ENCODE peak calls at places on chromosomes 3 and 15, in five cellular contexts. E, Y, W, D and H are unnamed samples.

GRCh38 chr3:59374091-59374490 is 324.3 kb upstream of the CFAP20DC start:
- DNase-seq in D (no peak), E (no peak), Y (no peak), W (no peak), H (no peak)

GRCh38 chr3:149936812-149937230 is 33.9 kb downstream of the PFN2 start:
- DNase-seq in E (peak; percentile 37), W (peak; percentile 47), D (peak; percentile 51), Y (peak; percentile 50), H (peak; percentile 31)

GRCh38 chr3:61663728-61664492 is 102.5 kb downstream of the PTPRG start:
- DNase-seq in E (no peak), D (no peak), W (no peak), Y (no peak), H (peak; percentile 76)

GRCh38 chr3:13852638-13853009 is 27.2 kb downstream of the WNT7A start:
- DNase-seq in D (no peak), E (no peak), W (no peak), Y (no peak), H (no peak)

GRCh38 chr15:67048281-67049279 is 16.8 kb upstream of the SMAD3 start:
- DNase-seq in W (peak; percentile 97), Y (no peak), E (no peak), D (no peak), H (no peak)

GRCh38 chr3:105611304-105612192 is 244.8 kb downstream of the ALCAM start:
- DNase-seq in D (no peak), E (no peak), Y (no peak), W (no peak), H (peak; percentile 33)

GRCh38 chr3:133843634-133844033 is 38.0 kb downstream of the SRPRB start:
- DNase-seq in Y (no peak), D (peak; percentile 46), E (no peak), W (no peak), H (no peak)

GRCh38 chr3:151537751-151538150 is 76.9 kb upstream of the IGSF10 start:
- DNase-seq in D (no peak), E (no peak), Y (no peak), W (no peak), H (no peak)

GRCh38 chr3:173109143-173109542 is 31.9 kb downstream of the SPATA16 start:
- DNase-seq in D (no peak), W (no peak), Y (no peak), E (no peak), H (no peak)

GRCh38 chr3:45204136-45204535 is 22.0 kb downstream of the TMEM158 start:
- DNase-seq in D (no peak), Y (no peak), W (no peak), E (no peak), H (no peak)

GRCh38 chr3:66372681-66373350 is 128.0 kb downstream of the LRIG1 start:
- DNase-seq in D (no peak), Y (peak; percentile 51), E (no peak), W (peak; percentile 10), H (no peak)

GRCh38 chr3:8987673-8988655 is 24.7 kb upstream of the RAD18 start:
- DNase-seq in W (peak; percentile 36), D (peak; percentile 82), Y (peak; percentile 50), E (no peak), H (peak; percentile 32)

DNA sequence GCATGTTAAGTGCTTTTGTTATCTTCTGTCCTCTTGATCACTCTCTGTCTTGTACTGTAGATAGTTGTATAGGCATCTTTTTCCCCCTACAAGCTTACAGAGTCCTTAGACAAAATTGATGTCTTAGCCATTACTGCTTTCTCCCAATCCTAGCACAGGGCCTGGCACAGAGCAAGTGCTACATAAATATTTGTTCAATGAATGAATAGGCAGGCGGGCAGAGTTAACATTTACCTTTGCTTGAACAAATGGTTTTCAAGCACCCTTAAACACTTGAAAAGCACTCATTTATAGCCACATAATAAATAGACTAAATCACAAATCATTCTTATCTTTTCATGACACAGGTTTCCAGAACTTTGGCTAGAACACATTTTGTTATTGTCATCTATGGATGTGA is 61.7 kb downstream of the ISL2 start:
- DNase-seq in D (no peak), Y (no peak), E (no peak), W (no peak), H (no peak)
- TF ChIP-seq MAX in D (no peak), Y (no peak), E (no peak), W (no peak), H (no peak)

DNA sequence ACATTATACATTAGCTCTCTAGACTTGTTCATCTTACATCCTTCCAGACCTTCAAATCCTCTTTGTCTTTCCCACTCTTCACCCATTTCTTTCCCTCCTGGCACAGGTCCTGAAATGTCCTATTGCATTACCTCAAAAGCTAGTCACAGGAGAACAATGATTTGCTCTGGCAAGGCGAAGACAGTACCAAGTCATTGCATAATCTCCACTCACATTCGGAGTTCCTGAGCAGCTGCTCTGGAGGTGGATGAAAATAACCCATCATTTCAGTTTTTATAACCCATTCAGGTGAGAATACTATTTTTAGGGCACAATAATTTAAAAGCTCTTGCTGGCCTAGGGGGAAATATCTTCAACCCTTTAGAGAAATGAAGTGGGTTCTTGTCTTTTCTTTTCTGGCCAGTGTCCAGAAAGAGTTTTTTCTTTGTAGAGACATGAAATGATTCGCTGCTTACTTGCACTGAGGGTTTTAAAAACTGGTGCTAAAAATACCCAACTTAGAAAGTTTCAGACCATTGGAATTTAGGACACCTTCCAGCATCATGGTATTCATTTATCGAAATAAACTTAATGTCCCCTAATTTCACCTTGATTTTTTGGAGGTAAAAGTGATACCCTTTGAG is 23.4 kb upstream of the DYNC1LI1 start:
- DNase-seq in Y (no peak), E (no peak), W (no peak), D (no peak), H (no peak)
- TF ChIP-seq JUND in Y (no peak), E (no peak), W (no peak), D (no peak), H (no peak)

GRCh38 chr15:41791970-41792637 is 17.8 kb downstream of the MAPKBP1 start:
- DNase-seq in Y (no peak), W (no peak), D (no peak), E (no peak), H (no peak)
- H3K4me2 ChIP-seq in Y (no peak overlapping the region), W (no peak overlapping the region), D (no peak overlapping the region), E (no peak overlapping the region), H (peak overlapping the region; percentile 75)

GRCh38 chr3:124826703-124827102 is 60.5 kb downstream of the ITGB5 start:
- DNase-seq in W (no peak), D (no peak), E (no peak), Y (peak; percentile 41), H (no peak)
- TF ChIP-seq MAX in W (no peak), D (no peak), E (no peak), Y (no peak), H (no peak)